ENCODE peak calls at places on chromosomes 3 and 15, in eight cellular contexts. U is left ventricle myocardium superior; B is activated CD4-positive, CD25-positive, alpha-beta regulatory T cell; Q is tibial artery; T is HTR-8/SVneo; Y is osteocyte; H is AG10803; E is Daoy. Z is an unnamed sample.

GRCh38 chr3:32856901-32857507 is 39.2 kb downstream of the TRIM71 start:
- DNase-seq in U (no peak), B (no peak), Q (no peak), T (no peak), Y (no peak), H (no peak), E (no peak), Z (no peak)

GRCh38 chr15:73564255-73564654 is 68.9 kb downstream of the NPTN start:
- DNase-seq in U (no peak), B (no peak), Q (no peak), T (peak; percentile 15), Y (no peak), H (peak; percentile 62), E (peak; percentile 65), Z (peak; percentile 29)

GRCh38 chr15:32802296-32802936 is 84.6 kb downstream of the GREM1 start:
- DNase-seq in U (no peak), B (no peak), Q (no peak), T (peak; percentile 42), Y (no peak), H (peak; percentile 91), E (peak; percentile 77), Z (no peak)

GRCh38 chr3:55330355-55330754 is 156.8 kb downstream of the WNT5A start:
- DNase-seq in U (no peak), B (no peak), Q (no peak), T (peak; percentile 73), Y (no peak), H (peak; percentile 99), E (peak; percentile 92), Z (no peak)

GRCh38 chr3:50089603-50089945 is 855 bp downstream of the RBM5 start:
- DNase-seq in U (peak; percentile 38), B (no peak), Q (no peak), T (no peak), Y (no peak), H (peak; percentile 28), E (peak; percentile 14), Z (no peak)

GRCh38 chr15:69324031-69324430 is 25.3 kb downstream of the PAQR5 start:
- DNase-seq in U (no peak), B (no peak), Q (no peak), T (no peak), Y (no peak), H (peak; percentile 45), E (no peak), Z (peak; percentile 50)

GRCh38 chr3:171262431-171262830 is 197.8 kb downstream of the TNIK start:
- DNase-seq in U (no peak), B (no peak), Q (no peak), T (no peak), Y (no peak), H (peak; percentile 59), E (no peak), Z (no peak)

GRCh38 chr15:90952901-90953677 is 1.6 kb upstream of the RCCD1 start:
- DNase-seq in U (no peak), B (no peak), Q (no peak), T (no peak), Y (no peak), H (no peak), E (no peak), Z (no peak)

GRCh38 chr3:42632146-42632545 is 21.4 kb upstream of the ZBTB47 start:
- DNase-seq in U (no peak), B (no peak), Q (no peak), T (no peak), Y (no peak), H (peak; percentile 11), E (no peak), Z (no peak)

GRCh38 chr15:44710236-44711088 is 661 bp downstream of the PATL2 start:
- DNase-seq in U (no peak), B (no peak), Q (peak; percentile 67), T (no peak), Y (no peak), H (peak; percentile 22), E (no peak), Z (no peak)

GRCh38 chr15:99433026-99433756 is 132.6 kb upstream of the MEF2A start:
- DNase-seq in U (no peak), B (no peak), Q (peak; percentile 15), T (no peak), Y (no peak), H (no peak), E (no peak), Z (no peak)

GRCh38 chr3:43343185-43343584 is 56.8 kb downstream of the SNRK start:
- DNase-seq in U (no peak), B (no peak), Q (no peak), T (no peak), Y (no peak), H (no peak), E (no peak), Z (no peak)

GRCh38 chr15:71440479-71441071 is 325.3 kb downstream of the THSD4 start:
- DNase-seq in U (no peak), B (no peak), Q (no peak), T (peak; percentile 43), Y (no peak), H (peak; percentile 74), E (peak; percentile 35), Z (no peak)

GRCh38 chr3:111978493-111978832 is 363 bp upstream of the ABHD10 start:
- DNase-seq in U (no peak), B (no peak), Q (no peak), T (no peak), Y (no peak), H (no peak), E (no peak), Z (no peak)

GRCh38 chr3:173267716-173268115 is 126.7 kb upstream of the SPATA16 start:
- DNase-seq in U (no peak), B (no peak), Q (no peak), T (no peak), Y (no peak), H (no peak), E (no peak), Z (no peak)

GRCh38 chr3:149967067-149967685 is 3.5 kb downstream of the PFN2 start:
- DNase-seq in U (no peak), B (no peak), Q (no peak), T (peak; percentile 32), Y (no peak), H (peak; percentile 61), E (peak; percentile 21), Z (peak; percentile 74)

GRCh38 chr15:79834496-79834895 is 62.3 kb downstream of the MTHFS start:
- DNase-seq in U (no peak), B (no peak), Q (no peak), T (no peak), Y (no peak), H (no peak), E (no peak), Z (no peak)

GRCh38 chr3:67897686-67898336 is 243.4 kb upstream of the SUCLG2 start:
- DNase-seq in U (no peak), B (no peak), Q (no peak), T (no peak), Y (no peak), H (no peak), E (no peak), Z (no peak)

GRCh38 chr3:61966200-61966599 is 404.8 kb downstream of the PTPRG start:
- DNase-seq in U (no peak), B (no peak), Q (no peak), T (no peak), Y (no peak), H (no peak), E (peak; percentile 19), Z (no peak)

GRCh38 chr3:11699083-11699427 is 55.3 kb upstream of the VGLL4 start:
- DNase-seq in U (no peak), B (no peak), Q (no peak), T (no peak), Y (no peak), H (peak; percentile 97), E (no peak), Z (no peak)

GRCh38 chr3:143306419-143306818 is 186.8 kb downstream of the CHST2 start:
- DNase-seq in U (no peak), B (no peak), Q (no peak), T (no peak), Y (no peak), H (no peak), E (no peak), Z (no peak)

GRCh38 chr3:169268286-169268776 is 395.2 kb downstream of the MECOM start:
- DNase-seq in U (no peak), B (no peak), Q (no peak), T (no peak), Y (no peak), H (no peak), E (no peak), Z (no peak)

GRCh38 chr3:46987485-46988401 is 8.3 kb downstream of the NBEAL2 start:
- DNase-seq in U (peak; percentile 79), B (peak; percentile 65), Q (peak; percentile 48), T (peak; percentile 20), Y (no peak), H (no peak), E (peak; percentile 63), Z (no peak)

GRCh38 chr3:190044142-190044541 is 76.6 kb downstream of the P3H2 start:
- DNase-seq in U (no peak), B (no peak), Q (no peak), T (no peak), Y (no peak), H (peak; percentile 86), E (no peak), Z (no peak)

GRCh38 chr3:37864904-37865303 is 3.2 kb downstream of the CTDSPL start:
- DNase-seq in U (no peak), B (no peak), Q (no peak), T (no peak), Y (no peak), H (no peak), E (no peak), Z (no peak)

GRCh38 chr15:83283813-83284562 is 476 bp downstream of the BNC1 start:
- DNase-seq in U (no peak), B (no peak), Q (no peak), T (no peak), Y (no peak), H (peak; percentile 36), E (peak; percentile 51), Z (peak; percentile 38)

GRCh38 chr3:99955773-99956562 is 138.3 kb downstream of the CMSS1 start:
- DNase-seq in U (no peak), B (no peak), Q (no peak), T (no peak), Y (no peak), H (no peak), E (no peak), Z (no peak)

GRCh38 chr15:25797511-25798206 is 65.5 kb downstream of the ATP10A start:
- DNase-seq in U (no peak), B (no peak), Q (no peak), T (no peak), Y (peak; percentile 79), H (peak; percentile 50), E (no peak), Z (no peak)

GRCh38 chr3:193756536-193756935 is 163.5 kb downstream of the OPA1 start:
- DNase-seq in U (no peak), B (no peak), Q (no peak), T (no peak), Y (no peak), H (no peak), E (no peak), Z (no peak)

GRCh38 chr3:113287111-113287817 is 75.9 kb downstream of the BOC start:
- DNase-seq in U (no peak), B (no peak), Q (no peak), T (no peak), Y (no peak), H (peak; percentile 70), E (peak; percentile 85), Z (no peak)

GRCh38 chr3:43194490-43195115 is 88.7 kb upstream of the POMGNT2 start:
- DNase-seq in U (no peak), B (no peak), Q (no peak), T (no peak), Y (no peak), H (no peak), E (no peak), Z (no peak)

GRCh38 chr3:111112913-111113312 is 41.3 kb downstream of the NECTIN3 start:
- DNase-seq in U (no peak), B (no peak), Q (no peak), T (no peak), Y (no peak), H (no peak), E (no peak), Z (no peak)

GRCh38 chr15:41930221-41930866 is 36.5 kb upstream of the SPTBN5 start:
- DNase-seq in U (peak; percentile 68), B (no peak), Q (peak; percentile 86), T (peak; percentile 88), Y (no peak), H (peak; percentile 98), E (peak; percentile 90), Z (no peak)

GRCh38 chr3:119700269-119700919 is 2.4 kb upstream of the CFAP91 start:
- DNase-seq in U (no peak), B (no peak), Q (no peak), T (no peak), Y (no peak), H (peak; percentile 13), E (peak; percentile 66), Z (no peak)